ENCODE peak calls at places on chromosomes 2 and 18, in nine cellular contexts. One of them, this sample, is unnamed.

GRCh38 chr2:24181849-24182248 is 7.0 kb downstream of the FAM228A start:
- DNase-seq in choroid plexus epithelial cell: no peak
- DNase-seq in astrocyte of the spinal cord: no peak
- DNase-seq in suprapubic skin: no peak
- DNase-seq in cardiac muscle cell: no peak
- DNase-seq in GM12864: no peak
- DNase-seq in heart right ventricle: no peak
- DNase-seq in RWPE2: no peak
- DNase-seq in AG10803: no peak
- DNase-seq in this sample: no peak

GRCh38 chr2:175836361-175836760 is 165.7 kb downstream of the LNPK start:
- DNase-seq in choroid plexus epithelial cell: no peak
- DNase-seq in astrocyte of the spinal cord: peak; percentile 41
- DNase-seq in suprapubic skin: no peak
- DNase-seq in cardiac muscle cell: no peak
- DNase-seq in GM12864: no peak
- DNase-seq in heart right ventricle: no peak
- DNase-seq in RWPE2: no peak
- DNase-seq in AG10803: peak; percentile 73
- DNase-seq in this sample: no peak

GRCh38 chr2:112451317-112451716 is 17.9 kb upstream of the RGPD8 start:
- DNase-seq in choroid plexus epithelial cell: no peak
- DNase-seq in astrocyte of the spinal cord: no peak
- DNase-seq in suprapubic skin: no peak
- DNase-seq in cardiac muscle cell: no peak
- DNase-seq in GM12864: no peak
- DNase-seq in heart right ventricle: no peak
- DNase-seq in RWPE2: no peak
- DNase-seq in AG10803: no peak
- DNase-seq in this sample: no peak

GRCh38 chr2:149422337-149422990 is 92.1 kb downstream of the LYPD6 start:
- DNase-seq in choroid plexus epithelial cell: peak; percentile 20
- DNase-seq in astrocyte of the spinal cord: peak; percentile 26
- DNase-seq in suprapubic skin: no peak
- DNase-seq in cardiac muscle cell: no peak
- DNase-seq in GM12864: no peak
- DNase-seq in heart right ventricle: no peak
- DNase-seq in RWPE2: peak; percentile 61
- DNase-seq in AG10803: peak; percentile 76
- DNase-seq in this sample: no peak

GRCh38 chr2:183059561-183059960 is 19.0 kb upstream of the DUSP19 start:
- DNase-seq in choroid plexus epithelial cell: peak; percentile 88
- DNase-seq in astrocyte of the spinal cord: peak; percentile 91
- DNase-seq in suprapubic skin: no peak
- DNase-seq in cardiac muscle cell: no peak
- DNase-seq in GM12864: no peak
- DNase-seq in heart right ventricle: no peak
- DNase-seq in RWPE2: no peak
- DNase-seq in AG10803: peak; percentile 75
- DNase-seq in this sample: no peak

GRCh38 chr2:110948027-110948687 is 172.6 kb upstream of the BCL2L11 start:
- DNase-seq in choroid plexus epithelial cell: no peak
- DNase-seq in astrocyte of the spinal cord: no peak
- DNase-seq in suprapubic skin: no peak
- DNase-seq in cardiac muscle cell: peak; percentile 52
- DNase-seq in GM12864: no peak
- DNase-seq in heart right ventricle: no peak
- DNase-seq in RWPE2: no peak
- DNase-seq in AG10803: no peak
- DNase-seq in this sample: no peak

GRCh38 chr18:9595197-9595596 is 19.2 kb downstream of the PPP4R1 start:
- DNase-seq in choroid plexus epithelial cell: peak; percentile 66
- DNase-seq in astrocyte of the spinal cord: peak; percentile 47
- DNase-seq in suprapubic skin: no peak
- DNase-seq in cardiac muscle cell: no peak
- DNase-seq in GM12864: no peak
- DNase-seq in heart right ventricle: no peak
- DNase-seq in RWPE2: no peak
- DNase-seq in AG10803: no peak
- DNase-seq in this sample: no peak

GRCh38 chr18:41624461-41624860 is 330.6 kb upstream of the PIK3C3 start:
- DNase-seq in choroid plexus epithelial cell: peak; percentile 45
- DNase-seq in astrocyte of the spinal cord: no peak
- DNase-seq in suprapubic skin: no peak
- DNase-seq in cardiac muscle cell: no peak
- DNase-seq in GM12864: no peak
- DNase-seq in heart right ventricle: no peak
- DNase-seq in RWPE2: no peak
- DNase-seq in AG10803: peak; percentile 3
- DNase-seq in this sample: no peak

GRCh38 chr2:66428986-66429612 is 5.8 kb upstream of the MEIS1 start:
- DNase-seq in choroid plexus epithelial cell: peak; percentile 80
- DNase-seq in astrocyte of the spinal cord: peak; percentile 73
- DNase-seq in suprapubic skin: no peak
- DNase-seq in cardiac muscle cell: peak; percentile 80
- DNase-seq in GM12864: no peak
- DNase-seq in heart right ventricle: no peak
- DNase-seq in RWPE2: no peak
- DNase-seq in AG10803: peak; percentile 62
- DNase-seq in this sample: no peak

GRCh38 chr2:6754412-6754811 is 111.3 kb downstream of the CMPK2 start:
- DNase-seq in choroid plexus epithelial cell: no peak
- DNase-seq in astrocyte of the spinal cord: no peak
- DNase-seq in suprapubic skin: no peak
- DNase-seq in cardiac muscle cell: no peak
- DNase-seq in GM12864: no peak
- DNase-seq in heart right ventricle: no peak
- DNase-seq in RWPE2: no peak
- DNase-seq in AG10803: no peak
- DNase-seq in this sample: no peak

GRCh38 chr2:162795312-162795711 is 43.3 kb downstream of the KCNH7 start:
- DNase-seq in choroid plexus epithelial cell: peak; percentile 22
- DNase-seq in astrocyte of the spinal cord: no peak
- DNase-seq in suprapubic skin: no peak
- DNase-seq in cardiac muscle cell: no peak
- DNase-seq in GM12864: no peak
- DNase-seq in heart right ventricle: no peak
- DNase-seq in RWPE2: no peak
- DNase-seq in AG10803: no peak
- DNase-seq in this sample: no peak

GRCh38 chr2:180554330-180554729 is 426.1 kb upstream of the UBE2E3 start:
- DNase-seq in choroid plexus epithelial cell: no peak
- DNase-seq in astrocyte of the spinal cord: no peak
- DNase-seq in suprapubic skin: no peak
- DNase-seq in cardiac muscle cell: no peak
- DNase-seq in GM12864: no peak
- DNase-seq in heart right ventricle: no peak
- DNase-seq in RWPE2: no peak
- DNase-seq in AG10803: no peak
- DNase-seq in this sample: no peak

DNA sequence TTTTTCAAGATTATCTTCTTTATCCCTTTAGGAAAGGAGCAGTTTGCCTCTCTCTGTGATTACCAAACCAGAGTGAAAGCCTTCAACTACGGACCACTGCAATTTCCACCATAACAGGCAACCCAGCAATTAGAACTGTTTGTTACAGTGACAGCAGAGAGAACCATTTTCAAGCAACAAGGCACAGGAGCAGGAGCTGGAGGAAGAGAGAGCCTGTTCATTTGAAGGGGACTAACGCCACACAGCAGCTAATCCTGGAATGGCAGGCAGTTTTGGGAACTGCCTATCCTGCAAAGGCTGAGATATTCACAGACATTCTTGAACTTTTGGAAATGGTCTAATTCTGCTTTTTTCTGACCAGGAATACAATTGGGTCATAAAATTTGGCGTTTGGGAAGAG is 1541.9 kb upstream of the PIK3C3 start:
- DNase-seq in choroid plexus epithelial cell: peak; percentile 42
- DNase-seq in astrocyte of the spinal cord: peak; percentile 24
- DNase-seq in suprapubic skin: no peak
- DNase-seq in cardiac muscle cell: peak; percentile 67
- DNase-seq in GM12864: no peak
- DNase-seq in heart right ventricle: no peak
- DNase-seq in RWPE2: no peak
- DNase-seq in AG10803: peak; percentile 12
- DNase-seq in this sample: no peak
- TF ChIP-seq CTCF in choroid plexus epithelial cell: peak; percentile 61
- TF ChIP-seq CTCF in astrocyte of the spinal cord: peak; percentile 50
- TF ChIP-seq CTCF in suprapubic skin: no peak
- TF ChIP-seq CTCF in cardiac muscle cell: peak; percentile 35
- TF ChIP-seq CTCF in GM12864: no peak
- TF ChIP-seq CTCF in heart right ventricle: no peak
- TF ChIP-seq CTCF in RWPE2: peak; percentile 46
- TF ChIP-seq CTCF in AG10803: peak; percentile 62
- TF ChIP-seq CTCF in this sample: no peak

GRCh38 chr18:31034541-31034940 is 8.0 kb downstream of the DSC3 start:
- DNase-seq in choroid plexus epithelial cell: no peak
- DNase-seq in astrocyte of the spinal cord: no peak
- DNase-seq in suprapubic skin: no peak
- DNase-seq in cardiac muscle cell: no peak
- DNase-seq in GM12864: no peak
- DNase-seq in heart right ventricle: no peak
- DNase-seq in RWPE2: no peak
- DNase-seq in AG10803: no peak
- DNase-seq in this sample: no peak
- H3K4me3 ChIP-seq in choroid plexus epithelial cell: no peak overlapping the region
- H3K4me3 ChIP-seq in astrocyte of the spinal cord: no peak overlapping the region
- H3K4me3 ChIP-seq in suprapubic skin: no peak overlapping the region
- H3K4me3 ChIP-seq in cardiac muscle cell: no peak overlapping the region
- H3K4me3 ChIP-seq in GM12864: no peak overlapping the region
- H3K4me3 ChIP-seq in heart right ventricle: no peak overlapping the region
- H3K4me3 ChIP-seq in RWPE2: no peak overlapping the region
- H3K4me3 ChIP-seq in AG10803: no peak overlapping the region
- H3K4me3 ChIP-seq in this sample: no peak overlapping the region

DNA sequence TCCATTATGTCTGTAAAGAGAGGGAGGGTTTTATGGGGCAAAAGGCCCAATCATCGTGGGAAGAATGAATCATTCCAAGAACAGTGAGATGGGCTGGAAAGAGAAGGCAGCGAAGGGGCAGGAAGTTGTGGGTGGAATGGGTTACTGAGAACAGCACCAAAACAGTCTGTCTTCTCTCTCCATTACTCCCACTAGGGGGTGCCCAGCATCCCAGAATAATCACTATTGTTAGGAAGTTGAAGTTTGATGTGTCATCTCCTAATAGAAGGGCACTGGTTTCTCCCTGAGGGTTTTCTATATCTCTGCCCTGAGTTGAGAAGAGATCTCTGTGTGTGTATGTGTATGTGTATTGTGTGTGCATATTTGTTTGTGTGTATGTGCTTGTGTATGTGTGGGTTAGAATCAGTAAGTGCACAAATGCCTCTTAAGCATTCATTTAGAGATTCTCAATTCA is 76.6 kb upstream of the MAP4K3 start:
- DNase-seq in choroid plexus epithelial cell: peak; percentile 94
- DNase-seq in astrocyte of the spinal cord: peak; percentile 96
- DNase-seq in suprapubic skin: no peak
- DNase-seq in cardiac muscle cell: peak; percentile 61
- DNase-seq in GM12864: peak; percentile 67
- DNase-seq in heart right ventricle: peak; percentile 86
- DNase-seq in RWPE2: peak; percentile 67
- DNase-seq in AG10803: peak; percentile 93
- DNase-seq in this sample: peak; percentile 78
- TF ChIP-seq CTCF in choroid plexus epithelial cell: peak; percentile 80
- TF ChIP-seq CTCF in astrocyte of the spinal cord: peak; percentile 77
- TF ChIP-seq CTCF in suprapubic skin: peak; percentile 33
- TF ChIP-seq CTCF in cardiac muscle cell: peak; percentile 81
- TF ChIP-seq CTCF in GM12864: peak; percentile 65
- TF ChIP-seq CTCF in heart right ventricle: peak; percentile 69
- TF ChIP-seq CTCF in RWPE2: peak; percentile 86
- TF ChIP-seq CTCF in AG10803: peak; percentile 87
- TF ChIP-seq CTCF in this sample: peak; percentile 69

GRCh38 chr18:25350561-25351201 is 1.3 kb downstream of the ZNF521 start:
- DNase-seq in choroid plexus epithelial cell: peak; percentile 52
- DNase-seq in astrocyte of the spinal cord: peak; percentile 56
- DNase-seq in suprapubic skin: peak; percentile 75
- DNase-seq in cardiac muscle cell: peak; percentile 81
- DNase-seq in GM12864: peak; percentile 12
- DNase-seq in heart right ventricle: peak; percentile 43
- DNase-seq in RWPE2: no peak
- DNase-seq in AG10803: peak; percentile 60
- DNase-seq in this sample: no peak
- H3K4me3 ChIP-seq in choroid plexus epithelial cell: peak overlapping the region; percentile 78
- H3K4me3 ChIP-seq in astrocyte of the spinal cord: peak overlapping the region; percentile 83
- H3K4me3 ChIP-seq in suprapubic skin: peak overlapping the region; percentile 55
- H3K4me3 ChIP-seq in cardiac muscle cell: peak overlapping the region; percentile 96
- H3K4me3 ChIP-seq in GM12864: peak overlapping the region; percentile 46
- H3K4me3 ChIP-seq in heart right ventricle: peak overlapping the region; percentile 81
- H3K4me3 ChIP-seq in RWPE2: no peak overlapping the region
- H3K4me3 ChIP-seq in AG10803: peak overlapping the region; percentile 82
- H3K4me3 ChIP-seq in this sample: peak overlapping the region; percentile 79

DNA sequence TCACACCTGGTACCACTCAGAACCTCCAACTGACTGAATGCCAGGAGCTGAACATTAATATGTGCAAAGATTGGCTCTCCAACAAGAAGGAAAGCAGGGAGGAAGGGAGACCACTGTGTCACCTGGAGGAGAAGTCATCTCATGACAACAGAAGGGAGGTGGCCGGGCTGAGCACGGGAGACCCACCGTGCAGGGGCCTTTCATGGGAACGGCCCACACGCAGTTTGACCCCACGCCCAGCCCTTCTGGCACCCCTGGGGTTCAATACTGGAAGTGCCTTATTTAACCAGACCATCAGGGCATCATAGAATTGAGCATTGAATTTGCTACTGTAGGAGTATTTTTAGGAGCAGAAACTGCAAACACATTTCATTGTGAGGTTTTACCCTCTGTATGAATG is 131.9 kb downstream of the NFATC1 start:
- DNase-seq in choroid plexus epithelial cell: no peak
- DNase-seq in astrocyte of the spinal cord: no peak
- DNase-seq in suprapubic skin: peak; percentile 63
- DNase-seq in cardiac muscle cell: no peak
- DNase-seq in GM12864: no peak
- DNase-seq in heart right ventricle: no peak
- DNase-seq in RWPE2: peak; percentile 38
- DNase-seq in AG10803: no peak
- DNase-seq in this sample: no peak
- TF ChIP-seq CTCF in choroid plexus epithelial cell: no peak
- TF ChIP-seq CTCF in astrocyte of the spinal cord: no peak
- TF ChIP-seq CTCF in suprapubic skin: no peak
- TF ChIP-seq CTCF in cardiac muscle cell: no peak
- TF ChIP-seq CTCF in GM12864: no peak
- TF ChIP-seq CTCF in heart right ventricle: no peak
- TF ChIP-seq CTCF in RWPE2: no peak
- TF ChIP-seq CTCF in AG10803: no peak
- TF ChIP-seq CTCF in this sample: no peak